ENCODE peak calls at places on chromosomes 3 and 15, in four cellular contexts. One of them, this sample, is unnamed.
A peak's percentile ranks its signal among the peaks of the same experiment; 100 is the strongest.

GRCh38 chr3:36907911-36908646 is 36.8 kb downstream of the TRANK1 start:
- DNase-seq in sigmoid colon: peak; percentile 72
- DNase-seq in lung: peak; percentile 45
- DNase-seq in PC-3: peak; percentile 65
- DNase-seq in this sample: no peak

GRCh38 chr3:148202386-148202785 is 495.3 kb upstream of the AGTR1 start:
- DNase-seq in sigmoid colon: no peak
- DNase-seq in lung: no peak
- DNase-seq in PC-3: no peak
- DNase-seq in this sample: no peak

GRCh38 chr3:189340680-189341460 is 169.1 kb downstream of the TPRG1 start:
- DNase-seq in sigmoid colon: no peak
- DNase-seq in lung: no peak
- DNase-seq in PC-3: peak; percentile 16
- DNase-seq in this sample: no peak

GRCh38 chr3:106299300-106300098 is 430.7 kb upstream of the CBLB start:
- DNase-seq in sigmoid colon: no peak
- DNase-seq in lung: no peak
- DNase-seq in PC-3: no peak
- DNase-seq in this sample: no peak

GRCh38 chr15:78212546-78213424 is 21.6 kb downstream of the ACSBG1 start:
- DNase-seq in sigmoid colon: peak; percentile 88
- DNase-seq in lung: no peak
- DNase-seq in PC-3: peak; percentile 87
- DNase-seq in this sample: peak; percentile 83

GRCh38 chr15:88505721-88506120 is 38.2 kb downstream of the MRPS11 start:
- DNase-seq in sigmoid colon: no peak
- DNase-seq in lung: no peak
- DNase-seq in PC-3: peak; percentile 28
- DNase-seq in this sample: no peak

GRCh38 chr15:74641151-74641550 is 25.5 kb downstream of the CLK3 start:
- DNase-seq in sigmoid colon: no peak
- DNase-seq in lung: no peak
- DNase-seq in PC-3: no peak
- DNase-seq in this sample: no peak

GRCh38 chr3:57228734-57229505 is 1.4 kb downstream of the APPL1 start:
- DNase-seq in sigmoid colon: no peak
- DNase-seq in lung: no peak
- DNase-seq in PC-3: peak; percentile 95
- DNase-seq in this sample: no peak

GRCh38 chr15:85494035-85494793 is 113.8 kb downstream of the AKAP13 start:
- DNase-seq in sigmoid colon: no peak
- DNase-seq in lung: no peak
- DNase-seq in PC-3: peak; percentile 95
- DNase-seq in this sample: no peak

GRCh38 chr3:129688310-129688895 is 81.9 kb upstream of the PLXND1 start:
- DNase-seq in sigmoid colon: peak; percentile 88
- DNase-seq in lung: no peak
- DNase-seq in PC-3: no peak
- DNase-seq in this sample: peak; percentile 75

GRCh38 chr3:147049901-147050300 is 356.4 kb downstream of the ZIC4 start:
- DNase-seq in sigmoid colon: no peak
- DNase-seq in lung: no peak
- DNase-seq in PC-3: no peak
- DNase-seq in this sample: no peak

GRCh38 chr3:46097691-46098241 is 70.5 kb upstream of the XCR1 start:
- DNase-seq in sigmoid colon: peak; percentile 78
- DNase-seq in lung: peak; percentile 46
- DNase-seq in PC-3: no peak
- DNase-seq in this sample: no peak

GRCh38 chr3:10322355-10322715 is 1.4 kb upstream of the SEC13 start:
- DNase-seq in sigmoid colon: no peak
- DNase-seq in lung: no peak
- DNase-seq in PC-3: peak; percentile 63
- DNase-seq in this sample: no peak

GRCh38 chr3:44842376-44842775 is 19.3 kb upstream of the TMEM42 start:
- DNase-seq in sigmoid colon: no peak
- DNase-seq in lung: no peak
- DNase-seq in PC-3: no peak
- DNase-seq in this sample: no peak

GRCh38 chr3:129233538-129233937 is 15.9 kb upstream of the COPG1 start:
- DNase-seq in sigmoid colon: peak; percentile 78
- DNase-seq in lung: peak; percentile 64
- DNase-seq in PC-3: no peak
- DNase-seq in this sample: no peak

GRCh38 chr3:12584091-12584490 is 27.2 kb downstream of the MKRN2 start:
- DNase-seq in sigmoid colon: no peak
- DNase-seq in lung: no peak
- DNase-seq in PC-3: no peak
- DNase-seq in this sample: no peak

GRCh38 chr3:56303508-56303907 is 164.8 kb downstream of the ERC2 start:
- DNase-seq in sigmoid colon: no peak
- DNase-seq in lung: no peak
- DNase-seq in PC-3: peak; percentile 30
- DNase-seq in this sample: no peak

GRCh38 chr15:20348900-20349773 is 192.5 kb downstream of the GOLGA6L6 start:
- DNase-seq in sigmoid colon: peak; percentile 66
- DNase-seq in lung: peak; percentile 29
- DNase-seq in PC-3: no peak
- DNase-seq in this sample: peak; percentile 81

GRCh38 chr3:187844708-187845107 is 99.4 kb upstream of the BCL6 start:
- DNase-seq in sigmoid colon: no peak
- DNase-seq in lung: no peak
- DNase-seq in PC-3: no peak
- DNase-seq in this sample: no peak

GRCh38 chr3:62134061-62134496 is 239.3 kb downstream of the FEZF2 start:
- DNase-seq in sigmoid colon: no peak
- DNase-seq in lung: peak; percentile 33
- DNase-seq in PC-3: no peak
- DNase-seq in this sample: no peak

GRCh38 chr3:172106037-172106559 is 66.7 kb downstream of the FNDC3B start:
- DNase-seq in sigmoid colon: no peak
- DNase-seq in lung: no peak
- DNase-seq in PC-3: no peak
- DNase-seq in this sample: no peak

GRCh38 chr3:172104471-172105072 is 65.2 kb downstream of the FNDC3B start:
- DNase-seq in sigmoid colon: no peak
- DNase-seq in lung: no peak
- DNase-seq in PC-3: no peak
- DNase-seq in this sample: no peak

GRCh38 chr3:172102123-172102882 is 62.9 kb downstream of the FNDC3B start:
- DNase-seq in sigmoid colon: no peak
- DNase-seq in lung: no peak
- DNase-seq in PC-3: no peak
- DNase-seq in this sample: no peak

GRCh38 chr3:172102883-172103310 is 63.5 kb downstream of the FNDC3B start:
- DNase-seq in sigmoid colon: no peak
- DNase-seq in lung: no peak
- DNase-seq in PC-3: no peak
- DNase-seq in this sample: no peak

GRCh38 chr3:172103724-172104123 is 64.3 kb downstream of the FNDC3B start:
- DNase-seq in sigmoid colon: no peak
- DNase-seq in lung: peak; percentile 39
- DNase-seq in PC-3: no peak
- DNase-seq in this sample: no peak
- H3K4me3 ChIP-seq in sigmoid colon: no peak overlapping the region
- H3K4me3 ChIP-seq in lung: no peak overlapping the region
- H3K4me3 ChIP-seq in PC-3: no peak overlapping the region
- H3K4me3 ChIP-seq in this sample: no peak overlapping the region

GRCh38 chr3:112779558-112780480 is 66.8 kb downstream of the CD200R1L start:
- DNase-seq in sigmoid colon: no peak
- DNase-seq in lung: no peak
- DNase-seq in PC-3: no peak
- DNase-seq in this sample: no peak
- H3K4me1 ChIP-seq in sigmoid colon: peaks cover 10% of the 10 kb centered on the region
- H3K4me1 ChIP-seq in lung: no peaks in the 10 kb centered on the region
- H3K4me1 ChIP-seq in PC-3: peaks cover 49% of the 10 kb centered on the region
- H3K4me1 ChIP-seq in this sample: peaks cover 51% of the 10 kb centered on the region

GRCh38 chr15:92803852-92804609 is 96.1 kb upstream of the CHD2 start:
- DNase-seq in sigmoid colon: peak; percentile 92
- DNase-seq in lung: peak; percentile 93
- DNase-seq in PC-3: peak; percentile 99
- DNase-seq in this sample: peak; percentile 93

GRCh38 chr15:92803536-92803851 is 96.6 kb upstream of the CHD2 start:
- DNase-seq in sigmoid colon: no peak
- DNase-seq in lung: no peak
- DNase-seq in PC-3: no peak
- DNase-seq in this sample: no peak

GRCh38 chr15:92801412-92801773 is 98.7 kb upstream of the CHD2 start:
- DNase-seq in sigmoid colon: no peak
- DNase-seq in lung: no peak
- DNase-seq in PC-3: peak; percentile 79
- DNase-seq in this sample: no peak

GRCh38 chr15:92800013-92800412 is 100.1 kb upstream of the CHD2 start:
- DNase-seq in sigmoid colon: no peak
- DNase-seq in lung: no peak
- DNase-seq in PC-3: no peak
- DNase-seq in this sample: no peak

GRCh38 chr15:92801774-92802464 is 98.2 kb upstream of the CHD2 start:
- DNase-seq in sigmoid colon: peak; percentile 86
- DNase-seq in lung: no peak
- DNase-seq in PC-3: peak; percentile 72
- DNase-seq in this sample: peak; percentile 81
- H3K4me3 ChIP-seq in sigmoid colon: no peak overlapping the region
- H3K4me3 ChIP-seq in lung: no peak overlapping the region
- H3K4me3 ChIP-seq in PC-3: no peak overlapping the region
- H3K4me3 ChIP-seq in this sample: no peak overlapping the region

DNA sequence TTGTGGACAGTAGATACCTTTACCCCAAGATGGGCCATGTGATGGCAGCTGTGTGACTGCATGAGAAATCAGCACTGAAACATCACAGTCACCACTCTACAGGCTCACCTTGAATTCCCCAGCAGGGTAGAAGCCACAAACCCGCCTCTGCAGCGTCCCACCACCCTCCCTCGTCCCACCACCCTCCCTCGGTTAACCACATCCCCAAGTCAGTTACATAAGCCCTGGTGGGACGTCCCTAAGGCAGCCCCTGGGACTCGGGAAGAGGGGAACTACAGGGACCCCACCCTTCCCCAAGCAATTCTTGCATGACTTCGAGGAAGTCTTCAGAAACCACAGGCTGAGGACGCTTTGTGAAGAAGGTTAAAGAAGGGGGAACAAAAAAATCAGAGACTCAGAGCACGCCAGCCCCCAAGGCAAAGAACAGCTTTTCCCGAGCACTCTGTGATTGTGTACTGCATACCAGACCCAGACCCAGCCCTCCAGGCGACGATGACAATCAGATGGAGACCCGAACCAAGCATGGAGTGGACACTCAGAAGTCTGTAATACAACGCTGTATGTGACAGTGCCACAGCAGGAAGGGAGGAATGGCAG is 60.5 kb downstream of the SH3BP5 start:
- DNase-seq in sigmoid colon: peak; percentile 80
- DNase-seq in lung: peak; percentile 60
- DNase-seq in PC-3: no peak
- DNase-seq in this sample: no peak
- H3K4me1 ChIP-seq in sigmoid colon: peaks cover 13% of the 10 kb centered on the region
- H3K4me1 ChIP-seq in lung: peaks cover 29% of the 10 kb centered on the region
- H3K4me1 ChIP-seq in PC-3: peaks cover 22% of the 10 kb centered on the region
- H3K4me1 ChIP-seq in this sample: peaks cover 30% of the 10 kb centered on the region

DNA sequence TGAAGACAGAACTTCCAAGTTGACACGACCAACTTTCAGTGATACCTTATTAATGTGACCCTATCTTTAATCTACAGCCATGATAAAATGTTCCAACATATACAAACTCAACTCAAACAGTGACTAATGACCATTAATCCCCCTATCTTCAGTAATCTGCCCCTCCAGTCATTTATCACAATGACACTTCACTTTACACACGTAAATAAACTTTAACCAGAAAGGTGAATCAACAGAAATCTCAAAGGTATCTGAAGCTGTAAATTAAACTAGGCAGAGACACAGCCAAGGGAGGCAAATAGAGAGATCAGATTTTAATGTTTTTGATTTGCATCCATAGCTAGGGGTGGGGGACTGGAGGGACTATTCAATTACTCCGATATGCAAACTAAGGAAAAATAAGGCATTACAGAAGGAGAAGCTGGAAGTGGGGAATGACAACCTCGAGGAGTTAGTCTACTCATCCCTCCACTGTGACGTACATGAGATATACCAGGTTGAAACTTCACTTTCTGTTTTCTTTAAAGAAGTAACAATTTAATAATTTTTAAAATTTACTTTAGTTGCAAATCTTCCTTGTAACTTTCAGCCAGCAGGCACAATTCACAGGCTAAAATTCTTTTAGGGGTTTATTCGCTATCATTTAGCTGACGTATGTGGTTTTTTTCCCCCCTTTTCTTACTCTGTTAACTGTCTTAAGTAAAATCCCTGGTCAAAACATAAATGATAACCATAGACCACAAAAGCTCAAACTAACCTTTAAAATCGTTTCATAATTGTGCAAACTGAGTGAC is 751.0 kb downstream of the ROBO1 start:
- DNase-seq in sigmoid colon: no peak
- DNase-seq in lung: no peak
- DNase-seq in PC-3: peak; percentile 66
- DNase-seq in this sample: no peak
- H3K4me3 ChIP-seq in sigmoid colon: peak overlapping the region; percentile 71
- H3K4me3 ChIP-seq in lung: no peak overlapping the region
- H3K4me3 ChIP-seq in PC-3: peak overlapping the region; percentile 86
- H3K4me3 ChIP-seq in this sample: peak overlapping the region; percentile 90

DNA sequence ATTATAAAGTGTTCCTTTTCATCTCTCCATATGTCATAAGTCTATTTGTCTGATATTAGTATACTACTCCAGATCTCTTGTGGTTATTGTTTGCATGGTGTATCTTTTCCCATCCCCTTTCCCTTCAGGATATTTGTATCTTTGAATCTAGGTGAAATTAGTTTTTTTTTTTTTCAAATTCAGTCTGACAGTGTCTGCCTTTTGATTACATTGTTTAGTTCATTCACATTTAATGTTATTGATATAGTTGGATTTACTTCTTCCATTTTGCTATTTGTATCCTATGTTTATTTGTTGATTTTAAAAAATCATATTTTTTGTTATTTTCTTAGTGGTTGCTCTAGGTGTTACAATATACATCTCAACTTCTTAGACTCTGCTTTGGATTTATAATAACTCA is 283.0 kb downstream of the CHST2 start:
- DNase-seq in sigmoid colon: no peak
- DNase-seq in lung: no peak
- DNase-seq in PC-3: no peak
- DNase-seq in this sample: no peak
- H3K4me1 ChIP-seq in sigmoid colon: no peaks in the 10 kb centered on the region
- H3K4me1 ChIP-seq in lung: no peaks in the 10 kb centered on the region
- H3K4me1 ChIP-seq in PC-3: no peaks in the 10 kb centered on the region
- H3K4me1 ChIP-seq in this sample: no peaks in the 10 kb centered on the region

GRCh38 chr15:31367021-31367729 is 40.5 kb downstream of the KLF13 start:
- DNase-seq in sigmoid colon: no peak
- DNase-seq in lung: no peak
- DNase-seq in PC-3: no peak
- DNase-seq in this sample: peak; percentile 71
- H3K4me3 ChIP-seq in sigmoid colon: no peak overlapping the region
- H3K4me3 ChIP-seq in lung: no peak overlapping the region
- H3K4me3 ChIP-seq in PC-3: no peak overlapping the region
- H3K4me3 ChIP-seq in this sample: peak overlapping the region; percentile 39

This sample was measured in suprapubic skin.